ENCODE peak calls at places on chromosome 17, in seven cellular contexts. U is fibroblast of lung, W is epithelial cell of esophagus, P is OCI-LY7, C is cardiac fibroblast, V is AG09309, H is psoas muscle. L is an unnamed sample.

GRCh38 chr17:27315322-27315721 is 21.4 kb downstream of the WSB1 start:
- DNase-seq in U (peak), W (peak), P (no peak), C (peak), V (peak), H (peak), L (no peak)

GRCh38 chr17:17355426-17355825 is 52.3 kb downstream of the NT5M start:
- DNase-seq in U (no peak), W (no peak), P (no peak), C (no peak), V (no peak), H (no peak), L (no peak)

GRCh38 chr17:28807925-28808641 is 34.5 kb downstream of the FAM222B start:
- DNase-seq in U (peak), W (peak), P (no peak), C (peak), V (peak), H (no peak), L (no peak)

GRCh38 chr17:28968269-28968913 is 17.1 kb upstream of the PHF12 start:
- DNase-seq in U (peak), W (no peak), P (no peak), C (no peak), V (no peak), H (peak), L (no peak)

GRCh38 chr17:61208301-61209098 is 191.1 kb upstream of the TBX2 start:
- DNase-seq in U (no peak), W (no peak), P (no peak), C (peak), V (no peak), H (no peak), L (no peak)

GRCh38 chr17:29549169-29549935 is 17.5 kb downstream of the ABHD15 start:
- DNase-seq in U (peak), W (no peak), P (no peak), C (no peak), V (no peak), H (no peak), L (no peak)

GRCh38 chr17:66990047-66990446 is 25.5 kb downstream of the CACNG4 start:
- DNase-seq in U (no peak), W (no peak), P (no peak), C (no peak), V (no peak), H (no peak), L (no peak)

GRCh38 chr17:3556905-3557767 is 476 bp downstream of the TRPV3 start:
- DNase-seq in U (no peak), W (peak), P (no peak), C (no peak), V (no peak), H (no peak), L (no peak)

GRCh38 chr17:73506470-73507435 is 137.5 kb downstream of the SDK2 start:
- DNase-seq in U (no peak), W (no peak), P (no peak), C (no peak), V (no peak), H (peak), L (no peak)

GRCh38 chr17:3799181-3799627 is 1.8 kb downstream of the ITGAE start:
- DNase-seq in U (no peak), W (no peak), P (no peak), C (no peak), V (no peak), H (no peak), L (no peak)

GRCh38 chr17:47864791-47865216 is 13.8 kb upstream of the SP6 start:
- DNase-seq in U (no peak), W (peak), P (no peak), C (no peak), V (no peak), H (no peak), L (no peak)

GRCh38 chr17:57948555-57949420 is 6.4 kb downstream of the CUEDC1 start:
- DNase-seq in U (peak), W (peak), P (no peak), C (peak), V (peak), H (peak), L (no peak)

GRCh38 chr17:29063992-29064391 is 21.1 kb downstream of the PIPOX start:
- DNase-seq in U (no peak), W (no peak), P (no peak), C (no peak), V (no peak), H (no peak), L (no peak)

GRCh38 chr17:6528557-6528956 is 27.8 kb downstream of the PITPNM3 start:
- DNase-seq in U (no peak), W (no peak), P (no peak), C (no peak), V (no peak), H (no peak), L (no peak)

GRCh38 chr17:81926451-81927144 is 937 bp downstream of the MAFG start:
- DNase-seq in U (peak), W (peak), P (peak), C (peak), V (peak), H (peak), L (peak)

GRCh38 chr17:45976755-45977505 is 22.1 kb upstream of the STH start:
- DNase-seq in U (peak), W (peak), P (no peak), C (no peak), V (no peak), H (peak), L (no peak)

GRCh38 chr17:49495842-49496182 is 719 bp downstream of the NGFR start:
- DNase-seq in U (no peak), W (no peak), P (no peak), C (no peak), V (no peak), H (peak), L (no peak)

GRCh38 chr17:36643086-36643685 is 41.8 kb downstream of the MRM1 start:
- DNase-seq in U (no peak), W (no peak), P (no peak), C (no peak), V (no peak), H (no peak), L (no peak)

GRCh38 chr17:61756561-61756960 is 106.8 kb downstream of the BRIP1 start:
- DNase-seq in U (no peak), W (no peak), P (no peak), C (no peak), V (no peak), H (no peak), L (no peak)

GRCh38 chr17:12133183-12133582 is 112.5 kb downstream of the MAP2K4 start:
- DNase-seq in U (peak), W (no peak), P (no peak), C (no peak), V (peak), H (no peak), L (no peak)

GRCh38 chr17:45964634-45965033 is 34.4 kb upstream of the STH start:
- DNase-seq in U (no peak), W (no peak), P (no peak), C (no peak), V (no peak), H (peak), L (no peak)

GRCh38 chr17:65953316-65954147 is 238.4 kb downstream of the CEP112 start:
- DNase-seq in U (no peak), W (no peak), P (no peak), C (no peak), V (no peak), H (no peak), L (no peak)

GRCh38 chr17:55263565-55264272 is 1.0 kb upstream of the HLF start:
- DNase-seq in U (no peak), W (no peak), P (no peak), C (no peak), V (no peak), H (no peak), L (no peak)

GRCh38 chr17:49861150-49861884 is 13.4 kb upstream of the TAC4 start:
- DNase-seq in U (peak), W (peak), P (peak), C (peak), V (no peak), H (no peak), L (peak)

GRCh38 chr17:80050706-80051105 is 14.3 kb downstream of the CCDC40 start:
- DNase-seq in U (no peak), W (no peak), P (no peak), C (no peak), V (no peak), H (no peak), L (no peak)

GRCh38 chr17:50523208-50523607 is 9.3 kb upstream of the EPN3 start:
- DNase-seq in U (no peak), W (peak), P (no peak), C (no peak), V (no peak), H (no peak), L (no peak)

GRCh38 chr17:66778531-66778930 is 56.4 kb upstream of the CACNG5 start:
- DNase-seq in U (no peak), W (no peak), P (no peak), C (no peak), V (no peak), H (no peak), L (no peak)

GRCh38 chr17:81509687-81510523 is 2.7 kb downstream of the ACTG1 start:
- DNase-seq in U (no peak), W (no peak), P (peak), C (no peak), V (no peak), H (no peak), L (no peak)

GRCh38 chr17:38556234-38556633 is 49.5 kb downstream of the SRCIN1 start:
- DNase-seq in U (no peak), W (peak), P (no peak), C (no peak), V (no peak), H (no peak), L (no peak)

GRCh38 chr17:80647746-80648145 is 103.1 kb downstream of the RPTOR start:
- DNase-seq in U (peak), W (peak), P (no peak), C (peak), V (peak), H (no peak), L (no peak)

GRCh38 chr17:21283482-21284318 is 811 bp upstream of the MAP2K3 start:
- DNase-seq in U (peak), W (peak), P (no peak), C (peak), V (no peak), H (no peak), L (no peak)

GRCh38 chr17:37774508-37774907 is 29.6 kb upstream of the HNF1B start:
- DNase-seq in U (no peak), W (no peak), P (peak), C (no peak), V (no peak), H (no peak), L (no peak)

GRCh38 chr17:78993981-78994671 is 14.4 kb upstream of the LGALS3BP start:
- DNase-seq in U (no peak), W (no peak), P (no peak), C (no peak), V (no peak), H (no peak), L (no peak)

GRCh38 chr17:36183001-36183810 is 6.8 kb upstream of the TBC1D3B start:
- DNase-seq in U (peak), W (peak), P (no peak), C (peak), V (peak), H (peak), L (peak)

GRCh38 chr17:66488874-66489273 is 186.5 kb downstream of the PRKCA start:
- DNase-seq in U (no peak), W (no peak), P (no peak), C (no peak), V (no peak), H (no peak), L (no peak)

GRCh38 chr17:82177761-82178498 is 34.7 kb downstream of the CCDC57 start:
- DNase-seq in U (no peak), W (peak), P (no peak), C (no peak), V (no peak), H (no peak), L (no peak)

DNA sequence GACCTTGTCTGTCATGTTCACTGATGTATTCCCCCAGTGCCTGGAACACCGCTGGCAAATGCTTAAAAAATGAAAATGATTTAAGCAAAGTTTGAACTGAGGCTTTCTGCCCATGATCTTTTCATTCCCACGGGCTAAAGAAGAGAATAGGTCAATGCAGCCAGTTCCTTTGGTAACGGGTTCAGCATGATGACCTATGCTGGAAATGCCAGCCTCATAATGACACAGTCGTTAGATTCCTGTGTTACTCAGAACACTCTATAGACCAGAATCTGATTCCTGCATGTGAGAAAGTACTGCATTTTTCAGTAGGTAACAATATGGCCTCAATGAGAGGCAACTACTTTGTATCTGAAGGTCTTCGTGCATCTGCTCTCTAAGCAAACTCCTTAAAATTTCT is 19.1 kb upstream of the LIMD2 start:
- DNase-seq in U (peak), W (no peak), P (no peak), C (peak), V (no peak), H (no peak), L (no peak)
- TF ChIP-seq CTCF in U (no peak), W (no peak), P (no peak), C (no peak), V (no peak), H (no peak), L (no peak)

GRCh38 chr17:9158545-9159452 is 137.5 kb downstream of the NTN1 start:
- DNase-seq in U (peak), W (no peak), P (no peak), C (peak), V (no peak), H (no peak), L (no peak)

GRCh38 chr17:9166678-9167077 is 145.4 kb downstream of the NTN1 start:
- DNase-seq in U (no peak), W (no peak), P (no peak), C (no peak), V (no peak), H (no peak), L (no peak)

DNA sequence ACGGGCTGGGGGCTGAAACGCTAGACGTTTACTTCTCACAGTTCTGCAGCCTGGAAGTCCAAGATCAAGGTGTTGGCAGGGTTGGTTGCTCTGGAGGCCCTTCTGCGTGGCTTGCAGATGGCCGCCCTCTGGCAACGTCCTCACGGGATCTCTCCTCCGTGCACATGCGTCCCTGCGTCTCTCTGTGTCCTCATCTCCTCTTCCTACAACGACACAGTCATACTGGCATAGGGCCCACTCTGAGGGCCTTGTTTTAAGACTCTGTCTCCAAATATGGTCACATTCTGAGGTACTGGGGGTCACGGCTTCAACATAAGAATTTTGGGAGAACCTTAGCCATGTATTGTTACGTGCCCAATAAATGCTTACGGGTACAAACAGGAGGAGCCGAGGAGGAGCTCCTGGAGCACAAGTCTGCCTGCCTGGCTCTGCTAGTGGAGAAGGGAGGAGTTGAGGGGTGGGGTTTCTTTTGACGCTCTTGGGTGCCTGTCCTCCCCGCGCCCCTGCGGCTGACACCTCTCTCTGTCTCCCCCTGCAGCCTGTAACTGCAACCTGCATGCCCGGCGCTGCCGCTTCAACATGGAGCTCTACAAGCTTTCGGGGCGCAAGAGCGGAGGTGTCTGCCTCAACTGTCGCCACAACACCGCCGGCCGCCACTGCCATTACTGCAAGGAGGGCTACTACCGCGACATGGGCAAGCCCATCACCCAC is 141.1 kb downstream of the NTN1 start:
- DNase-seq in U (no peak), W (peak), P (no peak), C (no peak), V (no peak), H (no peak), L (no peak)
- TF ChIP-seq CTCF in U (no peak), W (peak), P (peak), C (no peak), V (no peak), H (no peak), L (peak)

DNA sequence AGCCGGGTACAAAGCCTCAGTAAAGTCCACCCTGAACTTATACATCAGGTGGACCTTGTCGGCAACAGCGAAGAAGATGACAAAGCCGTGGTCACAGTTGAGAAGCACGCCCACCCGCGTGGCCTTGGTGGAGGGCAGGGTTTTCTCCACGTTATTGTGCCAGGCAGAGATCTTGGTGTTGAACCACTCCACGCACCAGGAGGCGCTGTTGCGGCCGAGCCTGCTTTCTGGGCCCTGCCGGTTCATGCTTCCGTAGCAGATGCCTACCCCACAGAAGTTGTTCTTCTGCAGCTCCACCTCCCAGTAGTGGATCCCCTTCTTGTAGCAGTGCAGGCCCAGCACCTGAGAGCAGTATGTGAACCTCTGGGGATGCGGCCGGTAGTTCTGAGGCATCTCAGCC is 22.1 kb downstream of the TRIM25 start:
- DNase-seq in U (no peak), W (no peak), P (no peak), C (peak), V (no peak), H (peak), L (peak)
- TF ChIP-seq CTCF in U (peak), W (peak), P (peak), C (peak), V (peak), H (peak), L (peak)

GRCh38 chr17:31061678-31062077 is 33.1 kb upstream of the NF1 start:
- DNase-seq in U (no peak), W (no peak), P (peak), C (no peak), V (no peak), H (no peak), L (peak)
- TF ChIP-seq CTCF in U (no peak), W (no peak), P (peak), C (peak), V (no peak), H (no peak), L (no peak)

DNA sequence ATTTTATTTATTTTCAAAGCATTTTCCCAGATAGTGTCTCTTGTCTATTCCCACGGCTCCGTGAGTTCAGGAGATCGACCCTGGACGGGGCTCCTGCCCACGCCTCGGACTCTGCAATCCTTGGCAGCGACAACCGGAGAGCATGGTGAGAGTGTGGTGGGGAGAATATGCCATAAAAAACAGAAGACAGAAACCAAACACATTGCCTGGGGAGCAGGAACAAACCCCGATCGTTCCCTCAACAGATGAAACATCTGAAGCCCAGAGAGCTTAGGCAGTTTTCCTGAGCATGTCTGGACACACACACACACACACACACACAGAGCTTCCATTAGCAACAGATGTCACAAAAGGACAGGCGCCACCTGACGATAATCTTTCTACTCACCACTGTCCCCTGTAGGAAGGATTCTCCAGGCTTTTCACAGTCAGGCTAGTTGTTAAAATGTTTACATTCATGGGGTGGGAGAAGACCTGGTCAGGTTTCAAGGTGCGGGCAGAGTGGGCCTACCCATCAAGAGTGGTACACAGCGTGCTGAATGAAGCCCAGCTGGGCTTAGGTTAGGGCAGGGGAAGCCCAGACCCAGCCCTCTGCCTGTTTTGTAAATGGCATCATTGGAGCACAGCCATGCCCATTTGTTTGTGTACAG is 230.4 kb upstream of the TNRC6C start:
- DNase-seq in U (no peak), W (no peak), P (peak), C (peak), V (peak), H (peak), L (no peak)
- TF ChIP-seq CTCF in U (no peak), W (peak), P (peak), C (peak), V (peak), H (peak), L (no peak)

GRCh38 chr17:40448639-40449261 is 5.5 kb downstream of the IGFBP4 start:
- DNase-seq in U (no peak), W (no peak), P (no peak), C (peak), V (no peak), H (no peak), L (no peak)

GRCh38 chr17:40452074-40452787 is 9.0 kb downstream of the IGFBP4 start:
- DNase-seq in U (peak), W (no peak), P (no peak), C (peak), V (peak), H (peak), L (no peak)

GRCh38 chr17:40451420-40451819 is 8.2 kb downstream of the IGFBP4 start:
- DNase-seq in U (peak), W (no peak), P (no peak), C (peak), V (peak), H (peak), L (no peak)

GRCh38 chr17:40448213-40448638 is 5.0 kb downstream of the IGFBP4 start:
- DNase-seq in U (no peak), W (no peak), P (no peak), C (peak), V (no peak), H (peak), L (no peak)

DNA sequence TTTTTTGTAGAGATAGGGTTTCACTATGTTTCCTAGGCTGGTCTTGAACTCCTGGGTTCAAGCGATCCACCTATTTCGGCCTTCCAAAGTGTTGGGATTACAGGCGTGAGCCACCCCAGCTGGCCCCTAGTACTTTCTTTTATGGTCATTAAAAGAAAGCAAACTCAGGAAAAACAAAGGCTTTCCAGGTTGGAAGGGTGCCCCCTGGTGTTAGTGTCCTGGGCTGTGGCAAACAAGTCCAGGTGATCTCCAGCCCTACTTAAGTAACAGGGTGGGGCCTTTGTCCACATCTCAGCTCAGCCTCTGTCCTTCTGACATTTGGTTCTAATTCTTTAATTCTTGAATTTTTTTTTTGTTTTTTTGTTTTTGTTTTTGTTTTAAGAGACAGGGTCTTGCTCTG is 6.9 kb downstream of the IGFBP4 start:
- DNase-seq in U (no peak), W (peak), P (peak), C (peak), V (no peak), H (no peak), L (peak)
- TF ChIP-seq CTCF in U (peak), W (peak), P (peak), C (peak), V (peak), H (peak), L (peak)

L was measured in endothelial cell.